ENCODE peak calls at places on chromosomes 2 and 18, in six cellular contexts. L is breast epithelium, Q is ovary, B is HepG2, V is esophagus squamous epithelium, P is IMR-90. I is an unnamed sample.

GRCh38 chr2:37829202-37829601 is 95.9 kb upstream of the RMDN2 start:
- DNase-seq in L (no peak), Q (peak; percentile 36), B (no peak), V (no peak), P (peak; percentile 98), I (peak; percentile 65)

GRCh38 chr2:113126845-113127645 is at the start of gene IL1RN:
- DNase-seq in L (no peak), Q (no peak), B (peak; percentile 97), V (no peak), P (no peak), I (no peak)

GRCh38 chr2:102238039-102238756 is 51.4 kb downstream of the IL1RL2 start:
- DNase-seq in L (no peak), Q (no peak), B (no peak), V (no peak), P (peak; percentile 83), I (peak; percentile 38)

GRCh38 chr18:79545255-79545654 is 134.3 kb upstream of the CTDP1 start:
- DNase-seq in L (no peak), Q (no peak), B (no peak), V (no peak), P (no peak), I (no peak)

GRCh38 chr2:64653174-64654062 is at the start of gene SERTAD2:
- DNase-seq in L (peak; percentile 87), Q (peak; percentile 89), B (peak; percentile 75), V (peak; percentile 53), P (peak; percentile 84), I (peak; percentile 89)

GRCh38 chr2:125581561-125581960 is 1074.4 kb upstream of the GYPC start:
- DNase-seq in L (no peak), Q (no peak), B (no peak), V (no peak), P (no peak), I (peak; percentile 6)

GRCh38 chr2:9820020-9820973 is 23.0 kb upstream of the TAF1B start:
- DNase-seq in L (no peak), Q (no peak), B (peak; percentile 39), V (no peak), P (peak; percentile 57), I (peak; percentile 44)

GRCh38 chr2:165902929-165903328 is 50.6 kb downstream of the TTC21B start:
- DNase-seq in L (no peak), Q (no peak), B (peak; percentile 27), V (no peak), P (peak; percentile 17), I (no peak)

GRCh38 chr2:10575566-10576300 is 114.0 kb downstream of the NOL10 start:
- DNase-seq in L (no peak), Q (no peak), B (no peak), V (no peak), P (peak; percentile 95), I (no peak)

GRCh38 chr2:112634874-112635157 is 10.9 kb upstream of the SLC20A1 start:
- DNase-seq in L (no peak), Q (no peak), B (no peak), V (no peak), P (no peak), I (no peak)

GRCh38 chr2:138949517-138949916 is 169.3 kb upstream of the NXPH2 start:
- DNase-seq in L (no peak), Q (no peak), B (no peak), V (no peak), P (no peak), I (no peak)

GRCh38 chr2:219182331-219183150 is 4.5 kb downstream of the RETREG2 start:
- DNase-seq in L (no peak), Q (no peak), B (no peak), V (no peak), P (no peak), I (no peak)

GRCh38 chr2:133476931-133477613 is 91.2 kb downstream of the NCKAP5 start:
- DNase-seq in L (no peak), Q (no peak), B (no peak), V (no peak), P (no peak), I (no peak)

GRCh38 chr2:195490304-195490703 is 166.7 kb upstream of the SLC39A10 start:
- DNase-seq in L (no peak), Q (no peak), B (no peak), V (no peak), P (no peak), I (no peak)

GRCh38 chr18:47968006-47968676 is 37.7 kb upstream of the SMAD2 start:
- DNase-seq in L (no peak), Q (no peak), B (no peak), V (no peak), P (no peak), I (no peak)

GRCh38 chr2:124877065-124877671 is 852.1 kb downstream of the CNTNAP5 start:
- DNase-seq in L (no peak), Q (no peak), B (no peak), V (no peak), P (peak; percentile 81), I (no peak)

GRCh38 chr18:52060612-52061259 is 279.3 kb upstream of the DCC start:
- DNase-seq in L (no peak), Q (no peak), B (peak; percentile 18), V (no peak), P (no peak), I (no peak)

GRCh38 chr2:94986392-94986963 is 39.0 kb upstream of the MAL start:
- DNase-seq in L (no peak), Q (no peak), B (peak; percentile 62), V (no peak), P (peak; percentile 70), I (peak; percentile 74)

GRCh38 chr2:37829616-37830385 is 95.3 kb upstream of the RMDN2 start:
- DNase-seq in L (no peak), Q (no peak), B (no peak), V (no peak), P (no peak), I (no peak)

GRCh38 chr18:4765401-4765800 is 310.3 kb upstream of the DLGAP1 start:
- DNase-seq in L (no peak), Q (no peak), B (no peak), V (no peak), P (no peak), I (no peak)

GRCh38 chr18:6543330-6543908 is 128.7 kb upstream of the L3MBTL4 start:
- DNase-seq in L (no peak), Q (no peak), B (peak; percentile 14), V (no peak), P (peak; percentile 55), I (no peak)
- TF ChIP-seq CTCF in L (peak; percentile 62), Q (peak; percentile 61), B (peak; percentile 57), V (no peak), P (peak; percentile 59), I (peak; percentile 14)

GRCh38 chr2:176133366-176133765 is 3.9 kb downstream of the HOXD8 start:
- DNase-seq in L (no peak), Q (no peak), B (no peak), V (no peak), P (no peak), I (no peak)
- TF ChIP-seq POLR2A in L (no peak), Q (no peak), B (no peak), V (no peak), P (no peak), I (no peak)

GRCh38 chr2:63058149-63058741 is 7.6 kb downstream of the OTX1 start:
- DNase-seq in L (no peak), Q (no peak), B (no peak), V (no peak), P (peak; percentile 12), I (no peak)

GRCh38 chr2:63058742-63059433 is 8.3 kb downstream of the OTX1 start:
- DNase-seq in L (no peak), Q (no peak), B (no peak), V (no peak), P (no peak), I (no peak)

GRCh38 chr2:63055510-63056308 is 5.1 kb downstream of the OTX1 start:
- DNase-seq in L (no peak), Q (no peak), B (no peak), V (no peak), P (no peak), I (no peak)

GRCh38 chr2:63056309-63057065 is 5.9 kb downstream of the OTX1 start:
- DNase-seq in L (no peak), Q (no peak), B (no peak), V (no peak), P (no peak), I (no peak)

GRCh38 chr2:63057249-63058148 is 6.9 kb downstream of the OTX1 start:
- DNase-seq in L (no peak), Q (no peak), B (no peak), V (no peak), P (no peak), I (no peak)
- H3K4me3 ChIP-seq in L (no peak overlapping the region), Q (no peak overlapping the region), B (no peak overlapping the region), V (no peak overlapping the region), P (no peak overlapping the region), I (no peak overlapping the region)

GRCh38 chr2:149041482-149041881 is 3.0 kb downstream of the LYPD6B start:
- DNase-seq in L (no peak), Q (no peak), B (no peak), V (no peak), P (no peak), I (no peak)

GRCh38 chr2:149042881-149043280 is 4.4 kb downstream of the LYPD6B start:
- DNase-seq in L (no peak), Q (no peak), B (no peak), V (no peak), P (no peak), I (no peak)

GRCh38 chr2:149038442-149039212 is at the start of gene LYPD6B:
- DNase-seq in L (peak; percentile 64), Q (no peak), B (no peak), V (no peak), P (no peak), I (peak; percentile 86)

GRCh38 chr2:149039213-149039724 is 770 bp downstream of the LYPD6B start:
- DNase-seq in L (no peak), Q (no peak), B (no peak), V (no peak), P (no peak), I (no peak)

GRCh38 chr2:149040451-149040850 is 2.0 kb downstream of the LYPD6B start:
- DNase-seq in L (no peak), Q (no peak), B (peak; percentile 24), V (no peak), P (no peak), I (no peak)
- TF ChIP-seq CTCF in L (no peak), Q (no peak), B (peak; percentile 58), V (no peak), P (peak; percentile 33), I (peak; percentile 3)

DNA sequence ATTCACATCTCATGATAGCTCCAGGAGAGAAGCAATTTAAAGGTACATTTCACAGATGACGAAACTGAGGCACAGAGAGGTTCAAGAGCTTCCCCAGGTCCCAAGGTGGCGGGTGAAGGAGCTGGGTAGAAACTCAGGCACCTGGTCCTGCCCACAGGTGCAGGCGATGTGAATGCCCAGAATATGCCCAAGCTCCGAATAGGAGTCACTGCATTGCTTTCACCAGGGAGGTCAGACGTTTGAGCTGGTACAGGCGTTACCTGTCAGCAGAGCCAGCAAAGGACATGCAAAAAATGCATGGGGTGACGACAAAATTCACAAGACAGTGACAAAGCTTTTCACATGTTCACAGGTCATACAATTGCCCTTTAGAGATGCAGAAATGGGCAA is 247.9 kb downstream of the HDAC4 start:
- DNase-seq in L (no peak), Q (no peak), B (no peak), V (no peak), P (no peak), I (no peak)
- TF ChIP-seq POLR2A in L (no peak), Q (no peak), B (no peak), V (no peak), P (no peak), I (no peak)

GRCh38 chr2:54208364-54209240 is 47.4 kb downstream of the TSPYL6 start:
- DNase-seq in L (no peak), Q (no peak), B (peak; percentile 29), V (no peak), P (peak; percentile 71), I (no peak)
- H3K4me3 ChIP-seq in L (no peak overlapping the region), Q (no peak overlapping the region), B (no peak overlapping the region), V (no peak overlapping the region), P (no peak overlapping the region), I (no peak overlapping the region)